ENCODE peak calls at places on chromosomes 3 and 15, in eight cellular contexts. V, U, X, N, S, O, C and B are unnamed samples.

GRCh38 chr15:62969442-62970089 is 73.0 kb upstream of the TPM1 start:
- DNase-seq in C (no peak), V (no peak), U (no peak), X (no peak), S (no peak), O (no peak), N (no peak), B (no peak)

GRCh38 chr3:112390783-112391641 is 58.1 kb downstream of the CD200 start:
- DNase-seq in O (peak; percentile 94), X (no peak), S (no peak), U (no peak), V (no peak), C (no peak), N (no peak), B (peak; percentile 84)

GRCh38 chr15:50241684-50242450 is 23.7 kb downstream of the HDC start:
- DNase-seq in V (no peak), S (no peak), X (no peak), N (no peak), U (no peak), O (no peak), C (no peak), B (no peak)

GRCh38 chr3:130865537-130865936 is 28.3 kb upstream of the ATP2C1 start:
- DNase-seq in O (no peak), C (no peak), V (no peak), N (no peak), X (no peak), S (no peak), U (no peak), B (no peak)

GRCh38 chr3:79161941-79162340 is 605.9 kb downstream of the ROBO1 start:
- DNase-seq in U (no peak), S (no peak), X (no peak), O (no peak), V (no peak), N (no peak), C (no peak), B (peak; percentile 20)

GRCh38 chr15:63698731-63699130 is 101.5 kb downstream of the FBXL22 start:
- DNase-seq in C (no peak), X (no peak), S (no peak), N (no peak), V (no peak), O (no peak), U (no peak), B (no peak)

GRCh38 chr3:141431411-141432378 is 55.1 kb upstream of the RASA2 start:
- DNase-seq in S (no peak), O (no peak), X (no peak), N (no peak), V (no peak), U (no peak), C (no peak), B (no peak)

GRCh38 chr15:28989239-28989830 is 103.6 kb downstream of the APBA2 start:
- DNase-seq in C (peak; percentile 48), S (no peak), U (no peak), O (no peak), X (no peak), V (no peak), N (no peak), B (no peak)

GRCh38 chr15:33068531-33068990 is 126.0 kb downstream of the FMN1 start:
- DNase-seq in C (no peak), U (peak; percentile 46), O (no peak), V (no peak), S (no peak), N (peak; percentile 40), X (no peak), B (no peak)

GRCh38 chr3:16240229-16241023 is 24.3 kb downstream of the DPH3 start:
- DNase-seq in C (no peak), X (no peak), V (no peak), U (no peak), N (peak; percentile 67), O (no peak), S (no peak), B (peak; percentile 42)